ENCODE peak calls at places on chromosomes 4 and X, in five cellular contexts. One of them, this sample, is unnamed.

GRCh38 chr4:95124906-95125504 is 367.2 kb downstream of the BMPR1B start:
- DNase-seq in neural crest cell: peak; percentile 19
- DNase-seq in MCF 10A: peak; percentile 71
- DNase-seq in HFFc6: peak; percentile 51
- DNase-seq in lower leg skin: no peak
- DNase-seq in this sample: no peak

GRCh38 chrX:27918799-27919198 is 62.5 kb downstream of the DCAF8L1 start:
- DNase-seq in neural crest cell: no peak
- DNase-seq in HFFc6: no peak
- DNase-seq in lower leg skin: no peak
- DNase-seq in MCF 10A: peak; percentile 41
- DNase-seq in this sample: no peak

GRCh38 chrX:130771648-130772312 is 131.2 kb downstream of the ENOX2 start:
- DNase-seq in neural crest cell: no peak
- DNase-seq in HFFc6: no peak
- DNase-seq in lower leg skin: no peak
- DNase-seq in MCF 10A: no peak
- DNase-seq in this sample: no peak

GRCh38 chr4:122899682-122900081 is 22.7 kb downstream of the NUDT6 start:
- DNase-seq in neural crest cell: no peak
- DNase-seq in lower leg skin: no peak
- DNase-seq in HFFc6: no peak
- DNase-seq in MCF 10A: no peak
- DNase-seq in this sample: no peak

GRCh38 chr4:2901186-2901585 is 57.5 kb downstream of the ADD1 start:
- DNase-seq in HFFc6: no peak
- DNase-seq in neural crest cell: no peak
- DNase-seq in lower leg skin: no peak
- DNase-seq in MCF 10A: no peak
- DNase-seq in this sample: no peak

GRCh38 chr4:86901864-86902263 is 9.6 kb upstream of the C4orf36 start:
- DNase-seq in MCF 10A: no peak
- DNase-seq in neural crest cell: no peak
- DNase-seq in lower leg skin: no peak
- DNase-seq in HFFc6: no peak
- DNase-seq in this sample: no peak

GRCh38 chrX:101462892-101463291 is 22.4 kb upstream of the ARMCX4 start:
- DNase-seq in MCF 10A: peak; percentile 51
- DNase-seq in lower leg skin: no peak
- DNase-seq in HFFc6: peak; percentile 20
- DNase-seq in neural crest cell: no peak
- DNase-seq in this sample: no peak

GRCh38 chr4:84800256-84800655 is 166.2 kb downstream of the WDFY3 start:
- DNase-seq in neural crest cell: no peak
- DNase-seq in lower leg skin: no peak
- DNase-seq in MCF 10A: peak; percentile 27
- DNase-seq in HFFc6: no peak
- DNase-seq in this sample: no peak

GRCh38 chr4:154491341-154491679 is 289 bp downstream of the DCHS2 start:
- DNase-seq in neural crest cell: no peak
- DNase-seq in HFFc6: no peak
- DNase-seq in lower leg skin: no peak
- DNase-seq in MCF 10A: no peak
- DNase-seq in this sample: no peak

GRCh38 chrX:120697053-120697452 is 67.2 kb upstream of the C1GALT1C1 start:
- DNase-seq in lower leg skin: no peak
- DNase-seq in neural crest cell: no peak
- DNase-seq in HFFc6: no peak
- DNase-seq in MCF 10A: no peak
- DNase-seq in this sample: peak; percentile 15

GRCh38 chrX:40176256-40176978 is 78.7 kb upstream of the BCOR start:
- DNase-seq in lower leg skin: peak; percentile 93
- DNase-seq in HFFc6: peak; percentile 12
- DNase-seq in MCF 10A: no peak
- DNase-seq in neural crest cell: no peak
- DNase-seq in this sample: peak; percentile 80

GRCh38 chr4:156762851-156763250 is 208.7 kb downstream of the PDGFC start:
- DNase-seq in neural crest cell: no peak
- DNase-seq in HFFc6: no peak
- DNase-seq in MCF 10A: no peak
- DNase-seq in lower leg skin: no peak
- DNase-seq in this sample: no peak

GRCh38 chr4:38189445-38189844 is 229.2 kb downstream of the PTTG2 start:
- DNase-seq in lower leg skin: no peak
- DNase-seq in neural crest cell: no peak
- DNase-seq in MCF 10A: peak; percentile 94
- DNase-seq in HFFc6: peak; percentile 80
- DNase-seq in this sample: peak; percentile 19

GRCh38 chr4:86818845-86819244 is 30.3 kb downstream of the SLC10A6 start:
- DNase-seq in MCF 10A: no peak
- DNase-seq in HFFc6: no peak
- DNase-seq in neural crest cell: no peak
- DNase-seq in lower leg skin: no peak
- DNase-seq in this sample: no peak

GRCh38 chrX:38882894-38883620 is 81.8 kb downstream of the MID1IP1 start:
- DNase-seq in HFFc6: peak; percentile 92
- DNase-seq in neural crest cell: no peak
- DNase-seq in MCF 10A: peak; percentile 83
- DNase-seq in lower leg skin: no peak
- DNase-seq in this sample: no peak

GRCh38 chrX:129759576-129760061 is 20.1 kb upstream of the SASH3 start:
- DNase-seq in neural crest cell: no peak
- DNase-seq in lower leg skin: no peak
- DNase-seq in MCF 10A: peak; percentile 23
- DNase-seq in HFFc6: peak; percentile 72
- DNase-seq in this sample: peak; percentile 60